ENCODE peak calls at places on chromosomes 12 and 14, in eight cellular contexts. V is transverse colon, H is ovary, E is A549, I is K562, R is upper lobe of left lung, A is esophagus muscularis mucosa, Y is sigmoid colon. C is an unnamed sample.

GRCh38 chr14:100658514-100658886 is 68.2 kb upstream of the DLK1 start:
- DNase-seq in V (no peak), H (no peak), E (no peak), I (peak), R (no peak), A (no peak), Y (no peak), C (no peak)

GRCh38 chr14:23112359-23113178 is 6.5 kb downstream of the CEBPE start:
- DNase-seq in V (no peak), H (no peak), E (no peak), I (peak), R (no peak), A (no peak), Y (peak), C (no peak)

GRCh38 chr14:76260749-76261148 is 109.0 kb downstream of the GPATCH2L start:
- DNase-seq in V (no peak), H (no peak), E (no peak), I (no peak), R (no peak), A (no peak), Y (no peak), C (no peak)

GRCh38 chr12:119914666-119915065 is 37.5 kb upstream of the CIT start:
- DNase-seq in V (no peak), H (no peak), E (no peak), I (no peak), R (no peak), A (no peak), Y (no peak), C (no peak)

GRCh38 chr12:90510948-90511347 is 444.0 kb downstream of the CCER1 start:
- DNase-seq in V (no peak), H (no peak), E (no peak), I (no peak), R (no peak), A (no peak), Y (no peak), C (no peak)

GRCh38 chr12:107818984-107819383 is 44.5 kb downstream of the ASCL4 start:
- DNase-seq in V (no peak), H (no peak), E (no peak), I (no peak), R (no peak), A (no peak), Y (no peak), C (no peak)

GRCh38 chr14:58353516-58354299 is 42.0 kb upstream of the TOMM20L start:
- DNase-seq in V (no peak), H (no peak), E (no peak), I (no peak), R (no peak), A (no peak), Y (no peak), C (no peak)

GRCh38 chr12:31853977-31854376 is 105.2 kb upstream of the RESF1 start:
- DNase-seq in V (no peak), H (no peak), E (no peak), I (no peak), R (no peak), A (no peak), Y (no peak), C (no peak)

GRCh38 chr12:57490126-57490525 is 2.3 kb downstream of the MARS1 start:
- DNase-seq in V (no peak), H (no peak), E (no peak), I (no peak), R (no peak), A (no peak), Y (no peak), C (no peak)

GRCh38 chr14:99590746-99591555 is 13.1 kb downstream of the CCDC85C start:
- DNase-seq in V (no peak), H (no peak), E (no peak), I (no peak), R (peak), A (no peak), Y (peak), C (no peak)

GRCh38 chr12:103542078-103542477 is 45.0 kb upstream of the STAB2 start:
- DNase-seq in V (no peak), H (no peak), E (no peak), I (no peak), R (no peak), A (no peak), Y (no peak), C (no peak)

GRCh38 chr12:66182956-66183355 is 6.1 kb upstream of the IRAK3 start:
- DNase-seq in V (no peak), H (no peak), E (no peak), I (no peak), R (no peak), A (no peak), Y (no peak), C (no peak)

GRCh38 chr12:42474391-42474790 is 115.2 kb downstream of the PRICKLE1 start:
- DNase-seq in V (no peak), H (no peak), E (peak), I (no peak), R (no peak), A (no peak), Y (no peak), C (no peak)

GRCh38 chr12:132474237-132474741 is 15.7 kb upstream of the FBRSL1 start:
- DNase-seq in V (no peak), H (no peak), E (no peak), I (no peak), R (peak), A (no peak), Y (no peak), C (no peak)

GRCh38 chr14:37843969-37844607 is 248.7 kb downstream of the TTC6 start:
- DNase-seq in V (no peak), H (no peak), E (no peak), I (no peak), R (peak), A (no peak), Y (no peak), C (no peak)

GRCh38 chr12:76266797-76267196 is 81.4 kb downstream of the BBS10 start:
- DNase-seq in V (no peak), H (no peak), E (no peak), I (no peak), R (no peak), A (no peak), Y (peak), C (no peak)

GRCh38 chr12:10362325-10362724 is 27.5 kb downstream of the KLRK1 start:
- DNase-seq in V (no peak), H (no peak), E (no peak), I (no peak), R (no peak), A (no peak), Y (no peak), C (no peak)

GRCh38 chr14:102517412-102518062 is 8.0 kb upstream of the ANKRD9 start:
- DNase-seq in V (peak), H (no peak), E (no peak), I (no peak), R (peak), A (no peak), Y (peak), C (no peak)

GRCh38 chr12:114682920-114683708 is 861 bp downstream of the TBX3 start:
- DNase-seq in V (peak), H (peak), E (peak), I (no peak), R (peak), A (no peak), Y (no peak), C (no peak)

GRCh38 chr12:55624056-55624455 is 12.6 kb upstream of the OR10P1 start:
- DNase-seq in V (no peak), H (no peak), E (no peak), I (no peak), R (no peak), A (no peak), Y (no peak), C (no peak)

GRCh38 chr14:70188608-70189540 is at the start of gene SLC8A3:
- DNase-seq in V (no peak), H (no peak), E (peak), I (no peak), R (peak), A (peak), Y (no peak), C (no peak)

GRCh38 chr12:123056053-123056452 is 75.6 kb downstream of the ARL6IP4 start:
- DNase-seq in V (no peak), H (peak), E (no peak), I (peak), R (no peak), A (no peak), Y (no peak), C (no peak)

GRCh38 chr14:36019126-36019525 is 157.4 kb downstream of the PTCSC3 start:
- DNase-seq in V (no peak), H (no peak), E (no peak), I (no peak), R (no peak), A (no peak), Y (no peak), C (no peak)

GRCh38 chr14:96146131-96146771 is 58.4 kb upstream of the BDKRB2 start:
- DNase-seq in V (no peak), H (no peak), E (no peak), I (no peak), R (no peak), A (peak), Y (peak), C (peak)

GRCh38 chr12:64746663-64747062 is 12.5 kb downstream of the GNS start:
- DNase-seq in V (no peak), H (no peak), E (no peak), I (no peak), R (no peak), A (no peak), Y (no peak), C (no peak)

GRCh38 chr12:85681333-85681732 is 154.9 kb downstream of the RASSF9 start:
- DNase-seq in V (no peak), H (no peak), E (no peak), I (no peak), R (no peak), A (no peak), Y (no peak), C (no peak)

GRCh38 chr14:54627718-54628345 is 60.9 kb downstream of the SAMD4A start:
- DNase-seq in V (no peak), H (peak), E (no peak), I (no peak), R (peak), A (no peak), Y (no peak), C (peak)

GRCh38 chr14:65506801-65507200 is 94.3 kb downstream of the FUT8 start:
- DNase-seq in V (no peak), H (no peak), E (no peak), I (no peak), R (peak), A (no peak), Y (no peak), C (no peak)

GRCh38 chr12:27552886-27553560 is 29.0 kb downstream of the PPFIBP1 start:
- DNase-seq in V (no peak), H (no peak), E (no peak), I (no peak), R (no peak), A (no peak), Y (no peak), C (no peak)

GRCh38 chr12:95790912-95791849 is 617 bp upstream of the NTN4 start:
- DNase-seq in V (peak), H (peak), E (peak), I (no peak), R (peak), A (no peak), Y (peak), C (no peak)

GRCh38 chr12:4030938-4031702 is 157.9 kb upstream of the PARP11 start:
- DNase-seq in V (peak), H (peak), E (peak), I (peak), R (peak), A (peak), Y (peak), C (peak)

GRCh38 chr12:122870867-122871664 is 24.9 kb downstream of the VPS37B start:
- DNase-seq in V (peak), H (no peak), E (no peak), I (no peak), R (no peak), A (no peak), Y (peak), C (peak)

GRCh38 chr12:65787056-65787855 is 37.0 kb upstream of the HMGA2 start:
- DNase-seq in V (no peak), H (no peak), E (no peak), I (no peak), R (no peak), A (peak), Y (no peak), C (no peak)

GRCh38 chr12:120150919-120151525 is 34.5 kb upstream of the RAB35 start:
- DNase-seq in V (no peak), H (no peak), E (no peak), I (no peak), R (peak), A (no peak), Y (no peak), C (no peak)

GRCh38 chr12:59031313-59031712 is 111.0 kb upstream of the LRIG3 start:
- DNase-seq in V (no peak), H (no peak), E (no peak), I (no peak), R (no peak), A (no peak), Y (no peak), C (no peak)

GRCh38 chr12:39807043-39807442 is 187.4 kb upstream of the ABCD2 start:
- DNase-seq in V (no peak), H (no peak), E (peak), I (peak), R (no peak), A (no peak), Y (no peak), C (no peak)

GRCh38 chr14:54625158-54625557 is 58.2 kb downstream of the SAMD4A start:
- DNase-seq in V (no peak), H (no peak), E (no peak), I (no peak), R (no peak), A (no peak), Y (no peak), C (no peak)

GRCh38 chr14:21043387-21044105 is 1.4 kb downstream of the RNASE7 start:
- DNase-seq in V (no peak), H (no peak), E (no peak), I (no peak), R (no peak), A (no peak), Y (no peak), C (no peak)

DNA sequence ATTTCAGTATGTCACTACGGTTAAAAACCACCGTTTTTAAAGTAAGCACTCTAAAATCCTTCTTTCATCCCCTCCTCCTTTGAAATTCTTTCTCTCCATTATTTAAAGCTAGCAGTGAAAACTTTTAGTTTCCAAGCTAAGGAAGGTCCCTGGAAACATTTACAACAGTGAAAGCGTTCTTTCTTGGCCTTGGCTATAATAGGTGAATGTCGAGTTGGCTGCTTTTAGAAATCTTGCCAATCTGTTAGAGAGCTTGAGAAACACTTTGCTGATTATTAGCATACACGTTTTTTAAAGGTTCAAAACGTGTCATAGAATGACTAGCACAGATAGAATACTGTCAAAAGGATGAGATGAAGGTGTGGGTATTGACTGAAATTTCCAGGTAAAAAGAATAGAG is 83.4 kb downstream of the PPP2R5E start:
- DNase-seq in V (no peak), H (no peak), E (no peak), I (no peak), R (no peak), A (no peak), Y (no peak), C (no peak)
- TF ChIP-seq POLR2A in V (no peak), H (no peak), E (no peak), I (no peak), R (no peak), A (no peak), Y (no peak), C (no peak)

GRCh38 chr12:54060174-54060974 is 6.7 kb downstream of the HOXC4 start:
- DNase-seq in V (no peak), H (no peak), E (no peak), I (no peak), R (peak), A (no peak), Y (no peak), C (peak)

GRCh38 chr12:54059668-54060067 is 6.0 kb downstream of the HOXC4 start:
- DNase-seq in V (no peak), H (no peak), E (no peak), I (no peak), R (no peak), A (no peak), Y (no peak), C (no peak)

GRCh38 chr12:54058189-54058917 is 4.7 kb downstream of the HOXC4 start:
- DNase-seq in V (no peak), H (no peak), E (no peak), I (no peak), R (no peak), A (no peak), Y (no peak), C (peak)

GRCh38 chr12:54065677-54066076 is 12.0 kb downstream of the HOXC4 start:
- DNase-seq in V (no peak), H (no peak), E (no peak), I (no peak), R (no peak), A (no peak), Y (no peak), C (no peak)

GRCh38 chr12:54060975-54061778 is 7.5 kb downstream of the HOXC4 start:
- DNase-seq in V (no peak), H (no peak), E (no peak), I (no peak), R (no peak), A (no peak), Y (no peak), C (peak)
- TF ChIP-seq EP300 in V (no peak), H (no peak), E (no peak), I (no peak), R (no peak), A (no peak), Y (no peak), C (no peak)

GRCh38 chr14:50094056-50094455 is 22.3 kb downstream of the VCPKMT start:
- DNase-seq in V (no peak), H (no peak), E (no peak), I (no peak), R (no peak), A (no peak), Y (no peak), C (no peak)
- TF ChIP-seq POLR2A in V (no peak), H (no peak), E (no peak), I (no peak), R (no peak), A (no peak), Y (no peak), C (no peak)

GRCh38 chr12:102454808-102455760 is 25.3 kb downstream of the IGF1 start:
- DNase-seq in V (peak), H (peak), E (no peak), I (no peak), R (no peak), A (no peak), Y (peak), C (no peak)
- TF ChIP-seq EP300 in V (no peak), H (no peak), E (no peak), I (no peak), R (no peak), A (no peak), Y (no peak), C (no peak)

GRCh38 chr12:12562585-12563245 is at the start of gene DUSP16:
- DNase-seq in V (peak), H (peak), E (peak), I (peak), R (peak), A (peak), Y (peak), C (peak)
- TF ChIP-seq POLR2A in V (peak), H (peak), E (peak), I (no peak), R (peak), A (no peak), Y (no peak), C (no peak)

DNA sequence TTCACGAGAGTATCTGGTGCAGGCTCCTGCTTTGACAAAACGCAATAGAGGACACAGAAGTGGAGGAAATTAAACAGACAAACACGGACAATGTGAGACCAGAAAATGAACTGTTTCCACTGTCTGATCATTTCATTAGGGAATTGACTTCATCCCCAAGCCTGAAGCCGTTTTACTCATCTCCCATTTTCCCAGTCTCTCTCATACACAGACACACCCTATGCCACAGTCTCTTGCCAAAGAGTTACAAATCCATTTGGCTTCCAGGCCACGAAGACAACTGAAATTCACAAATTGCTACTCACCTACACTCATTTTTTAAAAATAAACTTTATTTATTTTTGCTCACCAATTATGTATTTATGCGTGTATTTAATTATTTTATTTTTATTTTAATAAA is 1087.8 kb upstream of the TMEM132C start:
- DNase-seq in V (no peak), H (no peak), E (no peak), I (no peak), R (no peak), A (no peak), Y (no peak), C (no peak)
- TF ChIP-seq EP300 in V (no peak), H (no peak), E (no peak), I (no peak), R (no peak), A (no peak), Y (no peak), C (no peak)

GRCh38 chr12:106204312-106204711 is 43.5 kb downstream of the CKAP4 start:
- DNase-seq in V (no peak), H (no peak), E (no peak), I (no peak), R (no peak), A (no peak), Y (no peak), C (no peak)

DNA sequence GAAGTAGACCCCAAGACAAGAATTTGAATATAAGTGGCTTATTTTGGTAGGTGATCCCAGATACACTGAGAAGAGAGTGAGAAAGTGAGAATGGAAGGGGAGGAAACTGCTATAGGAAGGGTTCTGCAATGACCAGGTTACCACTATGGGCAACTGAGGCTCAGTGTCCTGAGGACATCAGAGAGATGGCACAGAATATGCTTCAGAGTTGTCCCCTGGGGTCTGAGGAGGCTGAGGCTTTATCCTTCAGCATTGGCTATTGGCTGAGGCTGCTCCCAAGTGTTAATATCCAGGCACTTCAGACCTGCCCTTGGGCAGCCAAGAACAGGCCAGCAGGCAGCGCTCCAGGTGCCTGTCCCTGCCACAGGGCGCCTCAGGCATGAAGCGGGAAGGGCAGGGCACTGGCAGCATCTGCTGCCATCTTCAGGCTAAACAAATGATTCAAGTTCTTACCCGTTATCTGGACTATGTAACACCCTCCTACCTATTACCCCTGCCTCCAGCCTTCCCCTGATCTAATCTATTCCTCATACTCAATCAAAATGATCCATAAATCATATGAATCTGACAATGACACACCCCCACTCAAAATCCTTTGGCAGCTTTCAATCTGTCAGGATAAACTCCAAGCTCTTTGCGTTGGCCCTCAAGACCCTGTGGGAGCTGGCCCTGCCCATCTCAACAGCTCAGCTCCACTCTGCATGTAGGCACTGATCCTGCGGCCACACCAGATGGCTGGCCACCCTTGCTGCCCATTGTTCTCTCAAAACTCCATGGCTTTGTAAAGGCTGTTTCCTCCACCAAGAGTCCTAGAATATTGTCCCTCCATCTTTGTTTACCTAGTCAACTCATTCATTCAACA is 42.4 kb downstream of the CKAP4 start:
- DNase-seq in V (no peak), H (no peak), E (no peak), I (no peak), R (peak), A (peak), Y (no peak), C (no peak)
- TF ChIP-seq POLR2A in V (no peak), H (no peak), E (no peak), I (no peak), R (no peak), A (no peak), Y (no peak), C (no peak)

C was measured in suprapubic skin.